ENCODE peak calls at places on chromosomes 5 and 9, in six cellular contexts. Z, D, G, T, H and A are unnamed samples.
A peak's percentile ranks its signal among the peaks of the same experiment; 100 is the strongest.

GRCh38 chr5:56545016-56545415 is 270.3 kb upstream of the MAP3K1 start:
- DNase-seq in Z (no peak), H (no peak), G (peak; percentile 39), T (no peak), D (no peak), A (no peak)

GRCh38 chr9:10062629-10063395 is 550.0 kb downstream of the PTPRD start:
- DNase-seq in T (no peak), Z (peak; percentile 52), G (no peak), D (no peak), H (no peak), A (peak; percentile 7)

GRCh38 chr5:493251-493701 is 31.0 kb downstream of the SLC9A3 start:
- DNase-seq in Z (no peak), T (no peak), G (no peak), D (no peak), H (no peak), A (no peak)

GRCh38 chr5:172178301-172179031 is 9.6 kb downstream of the STK10 start:
- DNase-seq in D (peak; percentile 61), T (no peak), Z (no peak), G (no peak), H (no peak), A (no peak)

GRCh38 chr9:98641675-98642074 is 67.1 kb downstream of the GABBR2 start:
- DNase-seq in G (no peak), H (no peak), D (no peak), Z (no peak), T (no peak), A (no peak)

GRCh38 chr9:109329274-109330258 is 8.7 kb upstream of the EPB41L4B start:
- DNase-seq in H (peak; percentile 30), T (no peak), G (peak; percentile 27), Z (peak; percentile 64), D (peak; percentile 47), A (peak; percentile 81)

GRCh38 chr5:96572864-96573512 is 89.2 kb upstream of the CAST start:
- DNase-seq in G (no peak), D (no peak), Z (peak; percentile 97), H (no peak), T (no peak), A (peak; percentile 93)

GRCh38 chr9:96513622-96514021 is 63.7 kb downstream of the HABP4 start:
- DNase-seq in Z (peak; percentile 60), H (no peak), G (no peak), D (no peak), T (no peak), A (no peak)

GRCh38 chr5:53201746-53202145 is 92.2 kb upstream of the MOCS2 start:
- DNase-seq in D (peak; percentile 8), G (peak; percentile 4), H (no peak), T (no peak), Z (no peak), A (no peak)

GRCh38 chr5:53779541-53779981 is 219.1 kb downstream of the NDUFS4 start:
- DNase-seq in H (no peak), T (no peak), Z (peak; percentile 62), G (no peak), D (no peak), A (peak; percentile 39)

GRCh38 chr5:172901788-172902496 is 57.3 kb upstream of the RPL26L1 start:
- DNase-seq in H (peak; percentile 49), G (no peak), Z (peak; percentile 87), D (no peak), T (no peak), A (peak; percentile 46)

GRCh38 chr9:134690946-134691694 is 49.5 kb downstream of the COL5A1 start:
- DNase-seq in D (no peak), Z (no peak), G (no peak), T (no peak), H (peak; percentile 86), A (no peak)

GRCh38 chr9:11414241-11414640 is 801.4 kb upstream of the PTPRD start:
- DNase-seq in D (no peak), Z (no peak), T (no peak), G (no peak), H (no peak), A (no peak)

GRCh38 chr5:92946546-92946945 is 634.5 kb downstream of the NR2F1-AS1 start:
- DNase-seq in H (no peak), Z (no peak), G (no peak), D (no peak), T (no peak), A (no peak)

GRCh38 chr5:8363133-8363532 is 494.2 kb downstream of the MTRR start:
- DNase-seq in T (no peak), Z (no peak), H (no peak), G (no peak), D (no peak), A (peak; percentile 99)

GRCh38 chr9:96294146-96294545 is 7.8 kb downstream of the HSD17B3 start:
- DNase-seq in T (no peak), G (no peak), D (no peak), Z (no peak), H (no peak), A (no peak)

GRCh38 chr5:91123896-91124295 is 259.2 kb downstream of the ARRDC3 start:
- DNase-seq in Z (no peak), G (no peak), D (no peak), H (no peak), T (no peak), A (no peak)
- H3K4me3 ChIP-seq in Z (no peak overlapping the region), G (no peak overlapping the region), D (no peak overlapping the region), H (no peak overlapping the region), T (no peak overlapping the region), A (no peak overlapping the region)

DNA sequence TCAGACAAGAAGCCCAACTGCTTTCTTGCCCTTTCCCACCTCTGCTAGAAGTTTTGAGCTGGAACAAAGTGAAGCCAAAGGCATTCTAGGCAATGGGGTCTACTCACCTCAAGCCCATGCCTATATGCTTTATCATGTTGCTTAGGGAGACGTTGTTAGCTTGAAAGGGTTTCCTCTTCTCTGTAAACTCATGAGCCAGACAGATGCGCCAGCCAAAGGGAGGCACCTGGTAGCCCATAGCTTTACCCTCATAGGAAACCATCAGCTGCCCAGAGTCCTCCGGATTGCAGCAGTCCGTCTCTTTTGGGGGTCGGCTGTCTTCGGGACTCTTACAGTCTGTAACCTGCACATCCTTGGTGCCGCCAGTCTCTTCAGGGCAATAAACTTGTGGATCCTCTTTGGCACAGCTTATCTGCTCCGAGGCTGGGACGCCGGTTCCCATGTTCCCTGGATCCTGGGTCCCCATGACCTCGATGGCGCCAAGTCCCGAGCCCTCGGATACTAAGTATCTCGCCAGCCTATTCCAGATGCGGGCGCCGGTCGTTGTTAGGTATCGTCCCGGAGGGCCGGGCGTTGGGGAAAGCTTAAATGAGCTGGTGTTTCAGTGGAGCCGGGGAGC is 680 bp downstream of the GBA2 start:
- DNase-seq in G (no peak), D (no peak), T (peak; percentile 13), H (no peak), Z (no peak), A (no peak)
- H3K4me3 ChIP-seq in G (peak overlapping the region; percentile 98), D (peak overlapping the region; percentile 89), T (peak overlapping the region; percentile 89), H (peak overlapping the region; percentile 75), Z (peak overlapping the region; percentile 90), A (peak overlapping the region; percentile 95)

GRCh38 chr9:34123682-34124081 is 2.8 kb downstream of the DCAF12 start:
- DNase-seq in G (no peak), Z (no peak), D (no peak), T (no peak), H (no peak), A (no peak)

GRCh38 chr9:34126207-34127034 is at the start of gene DCAF12:
- DNase-seq in Z (peak; percentile 93), G (peak; percentile 85), D (peak; percentile 97), T (peak; percentile 91), H (peak; percentile 94), A (peak; percentile 86)

GRCh38 chr9:34124103-34124502 is 2.4 kb downstream of the DCAF12 start:
- DNase-seq in T (no peak), H (no peak), Z (no peak), D (no peak), G (no peak), A (no peak)

GRCh38 chr9:34125681-34126206 is 754 bp downstream of the DCAF12 start:
- DNase-seq in G (peak; percentile 21), H (peak; percentile 15), Z (peak; percentile 19), D (peak; percentile 75), T (no peak), A (peak; percentile 44)

DNA sequence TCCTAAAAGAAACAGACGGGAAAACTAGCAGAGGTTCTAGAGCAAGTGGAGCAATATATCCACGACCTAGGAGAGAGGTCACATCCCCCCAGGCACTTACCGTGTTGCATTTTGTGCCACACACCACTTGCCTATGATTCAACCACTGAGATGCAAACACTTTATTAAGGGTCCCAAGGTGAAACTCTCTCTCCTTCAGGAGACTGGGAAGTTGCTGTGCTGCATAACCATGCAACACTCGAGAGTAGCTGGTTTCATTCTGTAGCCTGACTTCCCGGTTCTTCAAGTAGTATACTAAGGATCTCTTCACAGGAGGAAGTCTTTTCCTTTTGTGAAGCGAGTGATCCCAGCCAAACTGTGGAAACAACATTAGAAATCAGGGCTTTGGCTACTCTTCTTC is 1.6 kb downstream of the DCAF12 start:
- DNase-seq in D (no peak), G (no peak), T (no peak), H (no peak), Z (no peak), A (peak; percentile 9)
- H3K4me3 ChIP-seq in D (no peak overlapping the region), G (peak overlapping the region; percentile 66), T (peak overlapping the region; percentile 88), H (peak overlapping the region; percentile 70), Z (peak overlapping the region; percentile 95), A (peak overlapping the region; percentile 78)

DNA sequence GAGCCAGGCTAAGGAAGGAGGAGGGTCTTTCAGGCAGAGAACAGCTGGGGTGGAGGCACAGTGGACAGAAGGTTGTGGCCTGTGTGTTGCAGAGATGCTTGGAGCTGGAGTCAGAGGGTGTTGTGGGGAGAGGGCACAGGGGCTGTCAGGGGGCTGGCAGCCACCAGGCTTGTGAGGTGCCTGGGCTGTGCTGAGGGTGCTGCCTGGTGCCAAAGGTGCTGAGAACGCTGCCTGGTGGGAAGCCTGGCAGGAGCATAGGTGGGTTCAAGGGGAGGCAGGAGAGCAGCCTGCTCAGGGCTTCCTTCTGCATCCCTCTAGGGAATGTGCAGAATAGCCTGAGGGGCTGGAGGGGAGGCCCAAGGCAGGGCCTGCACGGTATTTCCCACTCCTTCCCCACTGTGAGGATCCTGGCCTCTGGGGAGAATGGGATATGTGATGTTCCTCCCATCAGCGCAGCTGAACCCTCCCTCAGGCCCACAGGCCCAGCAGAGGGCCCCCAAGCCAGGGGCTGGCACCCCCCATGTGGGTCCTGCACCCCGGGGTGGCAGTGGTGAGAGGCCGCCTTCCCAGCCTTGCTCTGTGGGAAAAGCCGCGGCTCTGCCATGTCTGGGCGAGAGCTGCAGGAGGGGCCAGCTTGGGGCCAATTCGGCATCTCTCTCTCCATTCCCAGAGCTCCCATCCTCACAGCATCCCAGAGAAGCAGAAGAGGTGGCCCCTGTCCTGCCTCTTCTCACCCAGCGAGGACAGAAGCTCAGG is 76.3 kb downstream of the CACNA1B start:
- DNase-seq in Z (no peak), H (no peak), T (no peak), G (no peak), D (peak; percentile 31), A (no peak)
- H3K4me3 ChIP-seq in Z (no peak overlapping the region), H (no peak overlapping the region), T (no peak overlapping the region), G (no peak overlapping the region), D (no peak overlapping the region), A (no peak overlapping the region)

DNA sequence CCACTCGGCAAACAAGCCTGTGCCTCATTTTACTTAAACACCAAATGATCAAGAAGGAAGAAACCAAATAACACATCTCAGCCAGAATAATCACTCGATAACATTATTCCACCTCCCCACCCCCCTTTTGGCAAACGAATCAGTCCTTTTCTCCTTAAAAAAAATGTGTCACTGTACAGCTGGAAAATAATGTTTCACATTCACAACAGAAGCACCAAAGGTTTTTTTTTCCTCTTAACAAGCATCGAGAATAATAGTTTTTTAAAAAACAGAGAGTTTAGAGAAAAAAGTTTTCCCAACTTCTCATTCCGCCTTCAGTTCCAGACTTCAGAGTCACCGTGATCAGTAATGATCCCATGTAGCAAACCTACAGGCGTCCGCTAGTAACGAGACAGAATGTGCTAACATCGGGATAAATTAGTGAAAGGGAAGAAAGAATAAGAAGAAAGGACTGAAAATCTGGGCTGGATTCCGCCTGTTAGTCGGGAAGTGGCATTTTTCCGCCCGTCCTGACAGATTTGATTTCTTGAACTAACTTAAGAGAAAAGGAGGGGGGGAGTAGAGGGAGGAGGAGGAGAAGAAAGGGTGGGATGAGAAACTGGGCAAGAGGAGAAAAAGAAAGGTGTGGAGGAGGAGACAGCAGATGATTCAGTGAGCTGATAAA is at the start of gene ZNF608:
- DNase-seq in D (peak; percentile 50), T (no peak), G (peak; percentile 6), Z (peak; percentile 91), H (peak; percentile 53), A (peak; percentile 50)
- H3K4me3 ChIP-seq in D (peak within 1 kb of the TSS; percentile 77), T (no peak within 1 kb of the TSS), G (peak within 1 kb of the TSS; percentile 73), Z (peak within 1 kb of the TSS; percentile 74), H (peak within 1 kb of the TSS; percentile 97), A (peak within 1 kb of the TSS; percentile 89)